ENCODE peak calls at places on chromosome 19, in seven cellular contexts. Y is activated CD4-positive, alpha-beta T cell treated with anti-CD3 and anti-CD28 coated beads, Interleukin-2, amount 10 ng/mL, durations not matched to agents 7 days and 5 days; B is thyroid gland; O is NCI-H510A; W is T-cell; I is RWPE1; X is ascending aorta. E is an unnamed sample.

GRCh38 chr19:49073514-49074378 is 1.2 kb upstream of the KCNA7 start:
- DNase-seq in B (no peak), I (no peak), W (no peak), X (no peak), Y (no peak), O (no peak), E (no peak)

GRCh38 chr19:57466489-57466888 is 9.5 kb upstream of the VN1R1 start:
- DNase-seq in Y (no peak), X (no peak), W (no peak), B (no peak), O (no peak), I (no peak), E (no peak)

GRCh38 chr19:40263440-40264313 is 21.5 kb downstream of the AKT2 start:
- DNase-seq in B (no peak), O (no peak), X (no peak), I (no peak), Y (no peak), W (no peak), E (no peak)

GRCh38 chr19:3664879-3665642 is 35.2 kb downstream of the PIP5K1C start:
- DNase-seq in O (no peak), X (no peak), I (no peak), B (no peak), Y (no peak), W (no peak), E (no peak)

GRCh38 chr19:49363265-49364082 is at the start of gene DKKL1:
- DNase-seq in X (peak; percentile 98), Y (peak; percentile 77), O (no peak), W (peak; percentile 30), B (peak; percentile 82), I (peak; percentile 99), E (peak; percentile 5)

GRCh38 chr19:29292146-29292545 is 79.2 kb upstream of the UQCRFS1 start:
- DNase-seq in O (no peak), I (no peak), W (no peak), B (no peak), Y (no peak), X (no peak), E (no peak)

GRCh38 chr19:19649580-19649995 is 6.1 kb upstream of the GMIP start:
- DNase-seq in B (no peak), I (no peak), Y (no peak), W (no peak), X (no peak), O (no peak), E (no peak)

GRCh38 chr19:11019824-11020223 is 59.0 kb downstream of the SMARCA4 start:
- DNase-seq in B (no peak), X (no peak), W (no peak), O (no peak), Y (no peak), I (no peak), E (no peak)

GRCh38 chr19:2150794-2151338 is 500 bp downstream of the AP3D1 start:
- DNase-seq in O (no peak), W (no peak), I (no peak), Y (no peak), X (no peak), B (peak; percentile 15), E (no peak)

GRCh38 chr19:6777434-6777833 is 4.9 kb downstream of the VAV1 start:
- DNase-seq in X (no peak), Y (no peak), W (no peak), O (no peak), I (no peak), B (no peak), E (no peak)

GRCh38 chr19:42057856-42058255 is 12.2 kb downstream of the GRIK5 start:
- DNase-seq in W (no peak), I (no peak), O (no peak), B (no peak), X (no peak), Y (no peak), E (no peak)

GRCh38 chr19:55870736-55871135 is 34.4 kb downstream of the NLRP4 start:
- DNase-seq in O (no peak), I (no peak), B (no peak), W (no peak), Y (no peak), X (no peak), E (no peak)

GRCh38 chr19:9917322-9917721 is 19.0 kb downstream of the OLFM2 start:
- DNase-seq in I (peak; percentile 70), W (no peak), B (peak; percentile 21), O (no peak), X (no peak), Y (no peak), E (peak; percentile 8)

GRCh38 chr19:19074172-19074905 is 10.5 kb downstream of the SLC25A42 start:
- DNase-seq in I (no peak), W (no peak), X (no peak), O (no peak), Y (no peak), B (no peak), E (no peak)

GRCh38 chr19:35446194-35446593 is 1.9 kb upstream of the FFAR2 start:
- DNase-seq in W (no peak), Y (peak; percentile 17), X (no peak), B (no peak), I (no peak), O (no peak), E (no peak)

GRCh38 chr19:44623626-44624025 is 10.3 kb downstream of the IGSF23 start:
- DNase-seq in O (no peak), X (no peak), I (no peak), Y (no peak), W (no peak), B (no peak), E (no peak)

GRCh38 chr19:56538761-56539263 is at the start of gene ZFP28:
- DNase-seq in Y (no peak), X (peak; percentile 23), W (no peak), I (no peak), O (peak; percentile 71), B (peak; percentile 80), E (peak; percentile 82)

GRCh38 chr19:39997595-39998216 is 846 bp downstream of the ZNF546 start:
- DNase-seq in Y (peak; percentile 17), X (no peak), B (no peak), O (no peak), I (no peak), W (no peak), E (no peak)

GRCh38 chr19:55304279-55304978 is 20.6 kb downstream of the BRSK1 start:
- DNase-seq in B (no peak), Y (peak; percentile 39), O (no peak), W (no peak), I (peak; percentile 59), X (no peak), E (no peak)

GRCh38 chr19:44608391-44608821 is 5.0 kb upstream of the IGSF23 start:
- DNase-seq in O (no peak), X (no peak), I (no peak), W (no peak), B (no peak), Y (no peak), E (no peak)

GRCh38 chr19:14410054-14410774 is 8.9 kb downstream of the DDX39A start:
- DNase-seq in I (no peak), X (no peak), W (no peak), B (no peak), O (no peak), Y (peak; percentile 48), E (no peak)

GRCh38 chr19:42396542-42397314 is 6.6 kb upstream of the CNFN start:
- DNase-seq in W (peak; percentile 83), B (peak; percentile 98), X (peak; percentile 98), O (peak; percentile 96), I (peak; percentile 100), Y (peak; percentile 96), E (peak; percentile 97)

GRCh38 chr19:32921624-32922023 is 50.1 kb downstream of the CEP89 start:
- DNase-seq in O (no peak), W (no peak), Y (no peak), I (no peak), X (no peak), B (no peak), E (no peak)

GRCh38 chr19:13633109-13633508 is 126.8 kb upstream of the CACNA1A start:
- DNase-seq in W (no peak), O (peak; percentile 98), Y (no peak), B (no peak), I (no peak), X (no peak), E (no peak)

GRCh38 chr19:29819300-29819699 is 7.5 kb downstream of the CCNE1 start:
- DNase-seq in X (no peak), B (no peak), W (no peak), O (no peak), Y (no peak), I (no peak), E (no peak)

GRCh38 chr19:55703790-55704215 is 28.8 kb downstream of the EPN1 start:
- DNase-seq in X (no peak), I (peak; percentile 15), B (peak; percentile 44), O (no peak), W (no peak), Y (peak; percentile 39), E (peak; percentile 8)

GRCh38 chr19:57664269-57665127 is 4.2 kb upstream of the ZSCAN4 start:
- DNase-seq in O (no peak), B (peak; percentile 72), Y (no peak), W (no peak), X (no peak), I (peak; percentile 30), E (peak; percentile 24)

GRCh38 chr19:39131255-39131755 is 5.7 kb downstream of the PAK4 start:
- DNase-seq in B (peak; percentile 86), Y (no peak), I (no peak), X (no peak), W (no peak), O (no peak), E (no peak)

GRCh38 chr19:43779820-43780219 is 953 bp downstream of the KCNN4 start:
- DNase-seq in B (no peak), W (no peak), X (no peak), Y (no peak), I (no peak), O (no peak), E (no peak)

GRCh38 chr19:10096615-10096963 is 5.9 kb downstream of the ANGPTL6 start:
- DNase-seq in B (no peak), Y (no peak), X (no peak), I (no peak), W (no peak), O (no peak), E (no peak)

GRCh38 chr19:2969104-2969504 is 8.3 kb upstream of the TLE6 start:
- DNase-seq in I (no peak), B (peak; percentile 68), X (no peak), O (peak; percentile 82), Y (no peak), W (no peak), E (no peak)

GRCh38 chr19:2419754-2420153 is 7.6 kb downstream of the TIMM13 start:
- DNase-seq in Y (no peak), I (no peak), O (no peak), X (no peak), W (no peak), B (no peak), E (no peak)

GRCh38 chr19:18292460-18292809 is 11.0 kb upstream of the JUND start:
- DNase-seq in B (no peak), I (peak; percentile 62), X (no peak), W (no peak), O (no peak), Y (peak; percentile 47), E (no peak)

GRCh38 chr19:3491396-3492119 is 8.3 kb upstream of the SMIM44 start:
- DNase-seq in W (no peak), I (no peak), O (no peak), Y (no peak), B (no peak), X (no peak), E (no peak)

E was measured in substantia nigra.